ENCODE peak calls at places on chromosome 3, in ten cellular contexts. I is ovary, G is endothelial cell of umbilical vein, K is HepG2, B is heart left ventricle, F is uterus, N is A549, M is adrenal gland, P is spleen, Q is tibial nerve. R is an unnamed sample.

GRCh38 chr3:183460059-183461052 is 31.9 kb upstream of the MCF2L2 start:
- DNase-seq in I (no peak), G (peak), K (no peak), B (no peak), F (no peak), N (no peak), M (no peak), P (no peak), Q (no peak), R (no peak)

GRCh38 chr3:100992086-100993033 is 861 bp downstream of the ABI3BP start:
- DNase-seq in I (no peak), G (peak), K (no peak), B (no peak), F (no peak), N (peak), M (peak), P (no peak), Q (no peak), R (no peak)

GRCh38 chr3:50194903-50195500 is 3.6 kb downstream of the GNAT1 start:
- DNase-seq in I (no peak), G (no peak), K (peak), B (no peak), F (no peak), N (peak), M (no peak), P (no peak), Q (no peak), R (peak)

GRCh38 chr3:39154323-39155021 is 1.1 kb upstream of the CSRNP1 start:
- DNase-seq in I (peak), G (no peak), K (peak), B (no peak), F (peak), N (peak), M (peak), P (peak), Q (no peak), R (no peak)

GRCh38 chr3:173078525-173078924 is 62.5 kb downstream of the SPATA16 start:
- DNase-seq in I (no peak), G (peak), K (no peak), B (no peak), F (no peak), N (no peak), M (no peak), P (no peak), Q (no peak), R (no peak)

GRCh38 chr3:46913644-46914043 is 36.1 kb downstream of the PTH1R start:
- DNase-seq in I (no peak), G (peak), K (no peak), B (no peak), F (no peak), N (peak), M (peak), P (peak), Q (no peak), R (no peak)

GRCh38 chr3:17232442-17232841 is 347.7 kb downstream of the PLCL2 start:
- DNase-seq in I (no peak), G (no peak), K (no peak), B (no peak), F (no peak), N (no peak), M (no peak), P (no peak), Q (no peak), R (no peak)

GRCh38 chr3:150135321-150135721 is 164.6 kb upstream of the PFN2 start:
- DNase-seq in I (no peak), G (no peak), K (no peak), B (no peak), F (no peak), N (no peak), M (no peak), P (no peak), Q (no peak), R (no peak)

GRCh38 chr3:78507196-78507984 is 1260.4 kb downstream of the ROBO1 start:
- DNase-seq in I (no peak), G (no peak), K (peak), B (no peak), F (no peak), N (no peak), M (no peak), P (no peak), Q (no peak), R (no peak)

GRCh38 chr3:127487196-127487595 is 103.3 kb downstream of the TPRA1 start:
- DNase-seq in I (peak), G (no peak), K (no peak), B (no peak), F (no peak), N (no peak), M (peak), P (no peak), Q (no peak), R (no peak)

GRCh38 chr3:89571298-89571697 is 463.9 kb downstream of the EPHA3 start:
- DNase-seq in I (no peak), G (no peak), K (no peak), B (no peak), F (no peak), N (no peak), M (no peak), P (no peak), Q (no peak), R (no peak)

GRCh38 chr3:99562138-99562537 is 76.3 kb upstream of the COL8A1 start:
- DNase-seq in I (no peak), G (peak), K (no peak), B (no peak), F (no peak), N (no peak), M (peak), P (no peak), Q (no peak), R (no peak)

GRCh38 chr3:53495091-53495517 is 693 bp downstream of the CACNA1D start:
- DNase-seq in I (no peak), G (no peak), K (no peak), B (no peak), F (no peak), N (no peak), M (peak), P (no peak), Q (no peak), R (no peak)

GRCh38 chr3:122774564-122774963 is 19.1 kb downstream of the HSPBAP1 start:
- DNase-seq in I (no peak), G (no peak), K (no peak), B (no peak), F (no peak), N (peak), M (no peak), P (no peak), Q (no peak), R (no peak)

GRCh38 chr3:179775416-179776122 is 122.7 kb downstream of the USP13 start:
- DNase-seq in I (no peak), G (no peak), K (no peak), B (no peak), F (no peak), N (no peak), M (no peak), P (no peak), Q (no peak), R (no peak)

GRCh38 chr3:117268318-117268717 is 558.7 kb downstream of the TUSC7 start:
- DNase-seq in I (no peak), G (no peak), K (no peak), B (no peak), F (no peak), N (no peak), M (no peak), P (no peak), Q (no peak), R (no peak)
- TF ChIP-seq POLR2A in I (no peak), G (no peak), K (no peak), B (no peak), F (no peak), N (no peak), M (no peak), P (no peak), Q (no peak), R (no peak)

DNA sequence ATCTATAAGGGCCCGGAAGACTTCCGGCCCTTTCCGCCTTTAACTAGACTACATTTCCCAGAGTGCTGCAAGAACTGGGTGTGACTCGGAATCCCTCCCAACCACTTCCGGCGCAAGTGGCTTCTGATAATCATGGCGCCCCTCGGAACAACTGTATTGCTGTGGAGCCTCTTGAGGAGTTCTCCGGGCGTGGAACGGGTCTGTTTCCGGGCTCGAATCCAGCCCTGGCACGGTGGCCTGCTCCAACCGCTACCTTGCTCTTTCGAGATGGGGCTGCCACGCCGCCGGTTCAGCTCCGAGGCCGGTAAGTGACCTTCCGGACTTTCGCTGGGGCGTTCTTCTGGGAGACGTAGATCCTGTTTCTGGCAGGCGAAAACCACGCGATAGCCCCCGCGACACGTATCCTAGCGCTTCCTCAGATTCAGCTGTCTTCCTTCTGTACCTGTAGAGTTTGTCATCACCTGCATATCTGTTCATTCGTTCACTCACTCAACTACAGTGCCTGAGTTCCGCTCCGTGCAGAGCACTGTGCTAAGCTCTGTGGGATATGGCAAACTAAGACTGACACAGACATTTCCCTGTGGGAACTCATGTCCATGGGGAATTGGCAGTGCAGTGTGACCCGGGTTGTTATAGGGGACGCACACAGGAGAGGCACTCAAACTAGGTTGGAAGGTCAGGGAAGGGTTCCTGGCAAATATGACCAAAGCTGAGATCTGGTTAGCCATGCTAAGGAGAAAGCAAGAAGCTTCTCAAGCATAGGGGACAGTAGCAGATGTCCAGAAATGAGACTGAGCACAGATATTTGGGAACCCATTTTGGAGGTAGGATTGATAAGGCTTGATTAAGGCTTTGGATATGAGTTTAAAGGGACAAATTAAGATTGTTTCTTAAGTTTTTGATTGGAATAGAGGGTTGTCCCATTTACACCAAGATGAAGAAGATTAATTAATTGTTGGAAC is at the start of gene MRPS22:
- DNase-seq in I (peak), G (peak), K (peak), B (peak), F (peak), N (peak), M (peak), P (peak), Q (peak), R (peak)
- TF ChIP-seq POLR2A in I (no peak), G (peak), K (no peak), B (no peak), F (peak), N (peak), M (no peak), P (no peak), Q (peak), R (peak)

GRCh38 chr3:170991664-170992063 is 34.9 kb downstream of the SLC2A2 start:
- DNase-seq in I (no peak), G (no peak), K (no peak), B (no peak), F (no peak), N (no peak), M (no peak), P (no peak), Q (no peak), R (no peak)
- TF ChIP-seq POLR2A in I (no peak), G (no peak), K (no peak), B (no peak), F (no peak), N (no peak), M (no peak), P (no peak), Q (no peak), R (no peak)

GRCh38 chr3:32502944-32503286 is 263 bp upstream of the CMTM6 start:
- DNase-seq in I (no peak), G (no peak), K (no peak), B (no peak), F (no peak), N (no peak), M (no peak), P (no peak), Q (no peak), R (no peak)

GRCh38 chr3:32500225-32500624 is 2.4 kb downstream of the CMTM6 start:
- DNase-seq in I (no peak), G (peak), K (no peak), B (no peak), F (no peak), N (no peak), M (no peak), P (no peak), Q (no peak), R (peak)

GRCh38 chr3:32500880-32501784 is 1.5 kb downstream of the CMTM6 start:
- DNase-seq in I (no peak), G (no peak), K (no peak), B (no peak), F (no peak), N (no peak), M (no peak), P (peak), Q (no peak), R (peak)

GRCh38 chr3:32501785-32502088 is 915 bp downstream of the CMTM6 start:
- DNase-seq in I (no peak), G (no peak), K (no peak), B (no peak), F (no peak), N (no peak), M (no peak), P (no peak), Q (no peak), R (no peak)

GRCh38 chr3:32502089-32502943 is at the start of gene CMTM6:
- DNase-seq in I (peak), G (peak), K (peak), B (peak), F (peak), N (peak), M (peak), P (peak), Q (peak), R (peak)
- TF ChIP-seq POLR2A in I (peak), G (peak), K (peak), B (peak), F (peak), N (peak), M (peak), P (no peak), Q (peak), R (peak)

GRCh38 chr3:156816091-156816793 is 9.9 kb upstream of the LEKR1 start:
- DNase-seq in I (peak), G (peak), K (no peak), B (peak), F (peak), N (peak), M (peak), P (peak), Q (no peak), R (peak)
- TF ChIP-seq POLR2A in I (no peak), G (no peak), K (no peak), B (no peak), F (no peak), N (peak), M (no peak), P (no peak), Q (no peak), R (no peak)

DNA sequence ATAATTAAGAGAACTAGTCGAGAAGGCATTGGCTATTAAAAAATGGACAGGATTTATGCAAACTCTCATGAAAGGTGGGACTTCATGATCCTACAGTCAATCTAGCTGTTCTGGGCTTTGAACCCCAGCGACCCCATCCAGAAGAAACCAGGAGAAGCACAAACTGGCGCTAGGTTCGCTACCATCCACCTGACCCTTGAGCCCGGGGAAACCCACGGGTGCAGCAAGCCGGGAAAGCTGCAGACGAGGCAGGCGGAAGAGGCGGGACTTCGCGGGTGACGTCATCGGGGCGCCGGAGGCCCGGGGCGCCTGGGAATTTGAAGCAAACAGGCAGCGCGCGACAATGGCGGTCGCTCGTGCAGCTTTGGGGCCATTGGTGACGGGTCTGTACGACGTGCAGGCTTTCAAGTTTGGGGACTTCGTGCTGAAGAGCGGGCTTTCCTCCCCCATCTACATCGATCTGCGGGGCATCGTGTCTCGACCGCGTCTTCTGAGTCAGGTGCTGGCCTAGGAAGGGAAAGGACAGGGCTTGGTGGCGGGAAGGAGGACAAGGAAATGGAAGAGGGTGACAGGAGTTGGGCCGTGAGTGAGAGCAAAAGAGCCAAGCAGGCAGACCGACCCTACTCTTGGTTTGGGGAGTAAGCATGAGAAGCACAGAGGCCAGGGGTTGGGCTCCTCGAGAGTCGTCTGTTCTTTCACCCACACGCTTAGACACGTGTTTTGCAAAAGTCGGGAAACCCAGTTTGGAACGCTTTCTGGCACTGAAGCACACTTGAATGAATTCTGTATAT is at the start of gene UMPS:
- DNase-seq in I (peak), G (peak), K (peak), B (peak), F (peak), N (peak), M (peak), P (peak), Q (peak), R (peak)
- TF ChIP-seq POLR2A in I (peak), G (peak), K (peak), B (no peak), F (peak), N (peak), M (peak), P (no peak), Q (peak), R (peak)

GRCh38 chr3:42063886-42064285 is 27.3 kb upstream of the TRAK1 start:
- DNase-seq in I (no peak), G (no peak), K (no peak), B (no peak), F (no peak), N (peak), M (no peak), P (no peak), Q (no peak), R (peak)

GRCh38 chr3:42061042-42061710 is 30.0 kb upstream of the TRAK1 start:
- DNase-seq in I (no peak), G (no peak), K (no peak), B (no peak), F (no peak), N (peak), M (no peak), P (no peak), Q (no peak), R (no peak)

GRCh38 chr3:42057561-42058211 is 33.5 kb upstream of the TRAK1 start:
- DNase-seq in I (no peak), G (no peak), K (no peak), B (no peak), F (no peak), N (no peak), M (no peak), P (no peak), Q (no peak), R (no peak)

GRCh38 chr3:42066516-42067181 is 24.5 kb upstream of the TRAK1 start:
- DNase-seq in I (no peak), G (peak), K (peak), B (peak), F (no peak), N (no peak), M (no peak), P (peak), Q (no peak), R (peak)

DNA sequence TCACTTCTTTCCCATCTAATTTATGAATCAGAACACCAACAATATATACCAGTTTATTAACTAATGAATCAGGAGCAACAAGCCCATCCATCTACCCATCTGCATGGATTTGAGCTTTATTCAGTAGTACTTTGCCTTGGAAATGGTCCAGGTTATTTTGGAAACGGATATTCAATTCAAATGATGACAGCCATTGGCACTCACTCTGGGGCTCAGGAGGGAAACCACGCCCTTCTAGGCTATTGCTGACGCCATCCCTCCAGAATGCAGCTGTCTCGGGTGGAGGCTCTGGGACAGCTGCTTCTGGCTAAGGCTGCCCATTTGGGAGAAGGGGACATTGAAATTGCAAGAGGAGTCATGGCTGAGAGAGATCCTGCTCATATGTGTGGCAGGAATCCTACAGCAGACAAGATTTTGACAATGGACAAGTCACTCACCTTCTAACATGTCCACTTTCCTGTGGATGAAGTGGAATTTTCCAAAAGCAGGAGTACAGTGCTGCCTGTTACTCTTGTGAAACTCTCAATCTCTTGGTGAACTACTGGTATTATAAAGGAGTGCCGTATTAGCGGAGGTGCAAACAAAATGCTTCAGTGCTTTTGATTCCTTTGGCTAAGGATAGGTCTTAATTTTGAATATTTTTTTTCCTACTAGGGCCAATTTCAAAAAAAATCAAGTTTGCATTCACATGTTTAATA is 29.3 kb upstream of the TRAK1 start:
- DNase-seq in I (peak), G (peak), K (no peak), B (peak), F (peak), N (peak), M (peak), P (no peak), Q (peak), R (no peak)
- TF ChIP-seq POLR2A in I (no peak), G (no peak), K (no peak), B (no peak), F (no peak), N (no peak), M (no peak), P (no peak), Q (peak), R (no peak)

DNA sequence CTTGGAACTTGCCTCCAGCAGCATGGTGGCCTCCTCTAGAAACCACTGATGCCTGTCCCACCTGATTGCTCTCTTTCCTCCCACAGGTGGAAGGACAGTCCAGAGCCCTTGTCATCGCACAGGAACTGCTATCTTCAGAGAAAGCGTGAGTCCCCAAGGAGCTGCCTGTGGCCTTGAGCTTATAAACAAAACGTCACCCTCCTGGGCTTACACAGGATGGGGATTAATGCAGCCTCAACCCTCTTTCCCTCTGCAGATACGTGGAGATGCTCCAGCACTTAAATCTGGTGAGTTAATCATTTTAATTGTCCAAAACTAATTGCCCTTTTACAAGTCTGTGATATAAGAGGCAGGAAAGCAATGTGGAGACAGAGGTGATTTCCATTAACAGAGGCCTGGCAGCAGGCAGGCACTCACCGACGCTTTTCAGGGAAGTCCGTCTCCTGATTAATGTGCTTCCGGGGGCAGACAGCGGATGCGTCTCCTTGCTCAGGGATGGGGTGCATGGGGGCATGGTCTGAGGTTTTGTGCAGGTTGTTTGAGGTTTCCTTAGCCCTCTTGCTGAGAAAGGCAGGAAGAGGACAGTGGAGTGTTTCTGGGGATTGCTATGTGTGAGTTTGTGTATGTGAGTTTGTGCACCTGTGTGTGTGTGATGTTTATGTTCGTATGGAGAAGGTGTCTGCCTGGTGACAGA is 61.9 kb downstream of the FGD5 start:
- DNase-seq in I (no peak), G (no peak), K (no peak), B (no peak), F (no peak), N (no peak), M (no peak), P (no peak), Q (no peak), R (no peak)
- TF ChIP-seq POLR2A in I (no peak), G (no peak), K (no peak), B (no peak), F (no peak), N (no peak), M (no peak), P (no peak), Q (no peak), R (no peak)

R was measured in erythroblast.